ENCODE peak calls at places on chromosomes 3 and 15, in four cellular contexts. M is HEK293T, G is GM12878, Q is HepG2. L is an unnamed sample.

GRCh38 chr15:76169013-76169412 is 109.2 kb downstream of the TMEM266 start:
- DNase-seq in M (peak; percentile 58), G (no peak), Q (no peak), L (peak; percentile 50)

GRCh38 chr15:99729920-99730319 is 3.3 kb downstream of the LYSMD4 start:
- DNase-seq in M (peak; percentile 21), G (no peak), Q (no peak), L (no peak)

GRCh38 chr15:91116379-91117067 is 16.5 kb downstream of the SV2B start:
- DNase-seq in M (no peak), G (peak; percentile 65), Q (peak; percentile 39), L (no peak)

GRCh38 chr15:51004103-51004536 is 90.6 kb downstream of the TNFAIP8L3 start:
- DNase-seq in M (no peak), G (no peak), Q (no peak), L (peak; percentile 85)

GRCh38 chr3:197042539-197042938 is 12.9 kb upstream of the MELTF start:
- DNase-seq in M (no peak), G (no peak), Q (no peak), L (no peak)

GRCh38 chr3:42174679-42175660 is 83.8 kb downstream of the TRAK1 start:
- DNase-seq in M (no peak), G (no peak), Q (no peak), L (no peak)

GRCh38 chr3:171103185-171103584 is 76.7 kb upstream of the SLC2A2 start:
- DNase-seq in M (no peak), G (no peak), Q (no peak), L (no peak)

GRCh38 chr15:63712828-63713520 is 115.8 kb downstream of the FBXL22 start:
- DNase-seq in M (no peak), G (peak; percentile 30), Q (no peak), L (no peak)

GRCh38 chr3:30625541-30626438 is 19.4 kb downstream of the TGFBR2 start:
- DNase-seq in M (no peak), G (no peak), Q (peak; percentile 98), L (no peak)

GRCh38 chr3:105006164-105006563 is 360.5 kb upstream of the ALCAM start:
- DNase-seq in M (no peak), G (no peak), Q (no peak), L (no peak)

GRCh38 chr15:91589360-91589759 is 264.1 kb upstream of the SLCO3A1 start:
- DNase-seq in M (no peak), G (no peak), Q (peak; percentile 10), L (no peak)

GRCh38 chr3:39903253-39903652 is 93.8 kb downstream of the MYRIP start:
- DNase-seq in M (no peak), G (no peak), Q (no peak), L (no peak)
- TF ChIP-seq TARDBP in M (no peak), G (no peak), Q (no peak), L (no peak)

GRCh38 chr3:58563386-58564035 is 13.7 kb downstream of the FAM107A start:
- DNase-seq in M (no peak), G (no peak), Q (peak; percentile 53), L (no peak)

GRCh38 chr3:58562498-58562897 is 14.7 kb downstream of the FAM107A start:
- DNase-seq in M (no peak), G (no peak), Q (no peak), L (no peak)

GRCh38 chr3:58559586-58559985 is 17.6 kb downstream of the FAM107A start:
- DNase-seq in M (no peak), G (no peak), Q (no peak), L (no peak)

GRCh38 chr3:58564054-58564453 is 13.1 kb downstream of the FAM107A start:
- DNase-seq in M (no peak), G (no peak), Q (no peak), L (no peak)

GRCh38 chr3:58560771-58561311 is 16.4 kb downstream of the FAM107A start:
- DNase-seq in M (peak; percentile 33), G (no peak), Q (peak; percentile 76), L (peak; percentile 20)
- TF ChIP-seq FOXK2 in M (no peak), G (no peak), Q (no peak), L (no peak)

GRCh38 chr3:150300847-150301517 is 107.1 kb upstream of the TSC22D2 start:
- DNase-seq in M (no peak), G (no peak), Q (no peak), L (no peak)
- TF ChIP-seq TARDBP in M (no peak), G (no peak), Q (no peak), L (no peak)

GRCh38 chr3:10251006-10251405 is 2.7 kb downstream of the TATDN2 start:
- DNase-seq in M (no peak), G (no peak), Q (no peak), L (no peak)

GRCh38 chr3:10248184-10248983 is at the start of gene TATDN2:
- DNase-seq in M (peak; percentile 98), G (peak; percentile 95), Q (peak; percentile 95), L (peak; percentile 100)

GRCh38 chr3:10249833-10250232 is 1.6 kb downstream of the TATDN2 start:
- DNase-seq in M (no peak), G (no peak), Q (peak; percentile 67), L (no peak)

GRCh38 chr3:10247679-10248183 is 528 bp upstream of the TATDN2 start:
- DNase-seq in M (no peak), G (no peak), Q (no peak), L (no peak)

DNA sequence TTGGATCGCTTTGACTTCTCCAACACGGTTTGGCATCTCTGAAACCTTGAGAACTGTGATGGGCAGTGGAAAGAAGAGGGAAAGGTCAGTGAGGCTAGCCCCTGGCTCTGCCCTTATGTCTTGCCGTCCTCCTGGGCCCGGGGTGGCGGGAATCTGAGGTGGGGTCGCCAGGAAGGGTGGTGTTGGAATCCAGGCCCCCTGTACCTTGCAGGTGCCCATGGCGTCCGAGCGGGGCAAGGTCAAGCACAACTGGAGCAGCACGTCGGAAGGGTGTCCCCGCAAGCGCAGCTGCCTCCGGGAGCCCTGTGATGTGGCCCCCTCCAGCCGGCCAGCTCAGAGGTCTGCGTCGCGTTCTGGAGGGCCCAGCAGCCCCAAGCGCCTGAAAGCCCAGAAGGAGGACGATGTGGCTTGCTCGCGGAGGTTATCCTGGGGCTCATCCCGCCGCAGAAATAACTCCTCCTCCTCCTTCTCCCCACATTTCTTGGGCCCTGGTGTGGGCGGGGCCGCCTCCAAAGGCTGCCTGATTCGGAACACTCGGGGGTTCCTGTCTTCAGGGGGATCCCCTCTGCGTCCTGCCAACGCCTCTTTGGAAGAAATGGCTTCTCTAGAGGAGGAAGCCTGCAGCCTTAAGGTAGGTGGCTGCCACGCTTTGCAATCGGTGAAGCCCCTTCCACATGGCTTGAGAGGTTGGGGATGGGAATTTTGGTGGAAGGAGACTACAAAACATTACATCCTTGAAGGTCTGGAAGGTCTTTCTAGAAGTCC is 907 bp downstream of the TATDN2 start:
- DNase-seq in M (peak; percentile 28), G (no peak), Q (no peak), L (peak; percentile 66)
- TF ChIP-seq FOXK2 in M (no peak), G (no peak), Q (no peak), L (no peak)

DNA sequence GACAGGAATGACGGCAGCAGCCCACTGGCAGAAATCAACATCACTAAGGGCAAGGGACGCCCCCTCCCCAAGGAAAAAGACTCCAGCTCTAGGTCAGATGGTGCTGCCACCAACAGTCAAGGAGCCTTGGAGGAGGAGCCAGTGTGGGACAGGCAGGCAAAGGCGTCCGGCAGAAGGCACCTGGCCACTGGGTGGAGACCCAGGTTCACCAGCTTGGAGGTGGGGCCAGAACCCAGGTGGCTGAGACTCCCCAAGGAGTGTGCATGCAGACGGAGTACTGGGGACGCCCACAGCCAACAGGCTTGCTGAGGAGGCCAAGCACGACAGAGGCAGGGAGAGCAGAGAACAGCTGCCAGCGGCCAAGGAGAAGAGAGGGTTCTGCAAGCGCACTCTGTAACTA is 35.2 kb downstream of the PTPN23 start:
- DNase-seq in M (no peak), G (no peak), Q (no peak), L (no peak)
- TF ChIP-seq TARDBP in M (no peak), G (no peak), Q (no peak), L (no peak)

DNA sequence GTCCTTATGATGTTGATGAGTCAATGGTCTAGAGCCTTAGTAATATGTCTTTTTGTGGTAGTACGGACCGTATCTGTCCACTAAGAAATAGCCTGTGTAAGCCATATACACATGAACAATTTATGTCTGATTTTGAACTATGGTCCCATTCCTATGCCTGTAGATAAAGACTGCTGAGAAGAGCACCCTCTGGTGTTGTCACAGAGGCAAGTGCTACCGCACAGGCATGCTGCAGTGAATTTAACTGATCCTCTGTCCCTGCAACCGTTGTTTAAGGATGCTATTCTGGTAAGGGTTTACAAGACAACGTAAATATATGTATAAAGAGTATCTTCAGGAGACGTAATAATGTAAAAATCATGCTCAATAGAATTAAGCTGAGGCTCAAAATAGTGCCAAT is 170.7 kb downstream of the UBE3A start:
- DNase-seq in M (no peak), G (no peak), Q (peak; percentile 5), L (no peak)
- TF ChIP-seq FOXK2 in M (no peak), G (no peak), Q (no peak), L (no peak)

GRCh38 chr3:59820352-59820934 is 770.6 kb upstream of the CFAP20DC start:
- DNase-seq in M (no peak), G (no peak), Q (no peak), L (no peak)
- TF ChIP-seq TARDBP in M (no peak), G (no peak), Q (no peak), L (no peak)

GRCh38 chr3:150765949-150766720 is 3.2 kb upstream of the SIAH2 start:
- DNase-seq in M (no peak), G (peak; percentile 85), Q (peak; percentile 97), L (peak; percentile 55)
- TF ChIP-seq FOXK2 in M (no peak), G (no peak), Q (peak; percentile 55), L (no peak)

GRCh38 chr15:88623632-88624031 is 2.5 kb downstream of the AEN start:
- DNase-seq in M (no peak), G (no peak), Q (no peak), L (no peak)

GRCh38 chr15:88621789-88622604 is 857 bp downstream of the AEN start:
- DNase-seq in M (no peak), G (no peak), Q (peak; percentile 76), L (peak; percentile 64)

GRCh38 chr15:88622605-88622975 is 1.4 kb downstream of the AEN start:
- DNase-seq in M (no peak), G (no peak), Q (no peak), L (no peak)

GRCh38 chr15:88624156-88624970 is 3.2 kb downstream of the AEN start:
- DNase-seq in M (peak; percentile 39), G (no peak), Q (peak; percentile 58), L (no peak)

DNA sequence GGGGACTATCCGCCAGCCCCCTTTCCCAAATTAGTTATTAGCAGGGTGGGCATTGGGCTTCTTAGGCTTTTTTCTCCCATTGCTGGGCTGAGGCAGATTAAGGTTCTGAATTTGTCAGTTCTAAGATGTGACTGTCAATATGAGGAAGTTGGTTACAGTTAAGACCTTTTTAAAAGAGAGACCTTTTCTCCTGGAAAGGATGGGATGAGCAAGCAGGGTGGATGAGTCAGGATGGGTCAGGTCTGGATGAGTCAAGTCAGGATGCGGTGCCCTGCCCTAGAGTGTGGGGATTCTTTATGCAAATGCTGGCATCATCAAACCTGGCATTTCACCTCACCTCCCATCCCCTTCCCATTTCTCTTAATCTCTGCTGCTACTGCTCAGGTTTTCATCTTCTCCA is 1.9 kb downstream of the AEN start:
- DNase-seq in M (no peak), G (no peak), Q (peak; percentile 46), L (no peak)
- TF ChIP-seq TARDBP in M (no peak), G (no peak), Q (no peak), L (no peak)

DNA sequence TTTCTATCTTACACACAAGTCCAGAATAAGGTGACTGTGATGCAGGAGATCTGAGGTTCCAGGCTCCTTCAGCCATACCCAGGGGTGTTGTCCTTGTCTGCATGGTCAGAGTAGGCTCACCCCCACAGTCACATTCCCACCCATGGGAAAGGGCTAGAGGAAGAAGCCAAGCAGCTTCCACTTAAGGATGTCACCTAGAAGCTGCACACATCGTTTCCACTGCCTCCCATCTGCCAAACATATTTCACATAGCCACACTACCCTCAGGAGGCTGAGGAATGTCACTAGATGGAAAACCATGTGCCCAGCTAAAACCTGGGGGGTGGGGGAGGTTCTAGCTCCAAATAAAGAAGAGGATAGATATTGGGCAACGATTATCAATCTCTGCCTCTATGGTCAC is 58.1 kb downstream of the TMEM39A start:
- DNase-seq in M (no peak), G (no peak), Q (no peak), L (no peak)
- TF ChIP-seq FOXK2 in M (no peak), G (no peak), Q (no peak), L (no peak)

L was measured in K562.